ENCODE peak calls at places on chromosomes 11 and 22, in four cellular contexts. One of them, this sample, is unnamed.

GRCh38 chr22:41762980-41763779 is 37.3 kb upstream of the CCDC134 start:
- DNase-seq in WERI-Rb-1: peak
- DNase-seq in endothelial cell: peak
- DNase-seq in PC-9: peak
- DNase-seq in this sample: no peak

GRCh38 chr22:41963453-41964105 is 5.7 kb upstream of the SEPTIN3 start:
- DNase-seq in PC-9: no peak
- DNase-seq in WERI-Rb-1: peak
- DNase-seq in endothelial cell: no peak
- DNase-seq in this sample: no peak

GRCh38 chr22:23182289-23183106 is 2.2 kb downstream of the BCR start:
- DNase-seq in WERI-Rb-1: no peak
- DNase-seq in endothelial cell: no peak
- DNase-seq in PC-9: peak
- DNase-seq in this sample: peak

GRCh38 chr22:31346733-31347250 is 646 bp upstream of the PATZ1 start:
- DNase-seq in WERI-Rb-1: peak
- DNase-seq in PC-9: peak
- DNase-seq in endothelial cell: peak
- DNase-seq in this sample: no peak

GRCh38 chr11:36000616-36001190 is 56.8 kb downstream of the LDLRAD3 start:
- DNase-seq in PC-9: peak
- DNase-seq in WERI-Rb-1: no peak
- DNase-seq in endothelial cell: no peak
- DNase-seq in this sample: no peak

GRCh38 chr11:120013325-120014250 is 124.3 kb downstream of the TRIM29 start:
- DNase-seq in WERI-Rb-1: peak
- DNase-seq in PC-9: peak
- DNase-seq in endothelial cell: peak
- DNase-seq in this sample: peak

GRCh38 chr11:117657801-117658200 is 139.2 kb downstream of the DSCAML1 start:
- DNase-seq in WERI-Rb-1: no peak
- DNase-seq in endothelial cell: no peak
- DNase-seq in PC-9: no peak
- DNase-seq in this sample: no peak

GRCh38 chr11:45097721-45098493 is 48.5 kb upstream of the PRDM11 start:
- DNase-seq in WERI-Rb-1: peak
- DNase-seq in endothelial cell: peak
- DNase-seq in PC-9: no peak
- DNase-seq in this sample: peak

GRCh38 chr22:41831383-41831782 is 1.5 kb upstream of the SREBF2 start:
- DNase-seq in WERI-Rb-1: no peak
- DNase-seq in endothelial cell: no peak
- DNase-seq in PC-9: no peak
- DNase-seq in this sample: no peak

GRCh38 chr11:65355776-65356393 is 1.3 kb downstream of the TIGD3 start:
- DNase-seq in endothelial cell: peak
- DNase-seq in PC-9: no peak
- DNase-seq in WERI-Rb-1: no peak
- DNase-seq in this sample: no peak

GRCh38 chr11:119316729-119317591 is at the start of gene MCAM:
- DNase-seq in endothelial cell: peak
- DNase-seq in PC-9: peak
- DNase-seq in WERI-Rb-1: peak
- DNase-seq in this sample: no peak

GRCh38 chr11:76714493-76714892 is 43.9 kb upstream of the LRRC32 start:
- DNase-seq in endothelial cell: no peak
- DNase-seq in WERI-Rb-1: no peak
- DNase-seq in PC-9: no peak
- DNase-seq in this sample: no peak
- TF ChIP-seq CTCF in endothelial cell: no peak
- TF ChIP-seq CTCF in WERI-Rb-1: peak
- TF ChIP-seq CTCF in PC-9: no peak
- TF ChIP-seq CTCF in this sample: no peak

GRCh38 chr11:81707881-81708280 is 1025.8 kb downstream of the FAM181B start:
- DNase-seq in PC-9: no peak
- DNase-seq in endothelial cell: no peak
- DNase-seq in WERI-Rb-1: no peak
- DNase-seq in this sample: no peak
- TF ChIP-seq CTCF in PC-9: peak
- TF ChIP-seq CTCF in endothelial cell: peak
- TF ChIP-seq CTCF in WERI-Rb-1: peak
- TF ChIP-seq CTCF in this sample: peak

DNA sequence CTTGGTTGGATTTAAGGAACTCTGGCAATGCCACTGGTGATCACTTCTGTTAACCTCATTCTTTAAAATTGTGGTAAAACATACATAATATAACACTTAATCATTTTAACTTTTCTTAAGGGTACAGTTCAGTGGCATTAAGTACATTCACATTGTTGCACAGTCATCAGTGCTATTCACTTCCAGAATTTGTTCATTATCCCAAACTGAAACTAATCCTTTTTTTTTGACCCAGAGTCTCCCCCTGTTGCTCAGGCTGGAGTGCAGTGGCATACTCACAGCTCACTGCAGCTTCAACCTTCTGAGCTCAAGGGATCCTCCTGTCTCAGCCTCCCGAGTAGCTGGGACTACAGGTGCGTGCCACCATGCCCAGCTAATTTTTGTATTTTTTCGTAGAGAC is 10.6 kb downstream of the ELF5 start:
- DNase-seq in WERI-Rb-1: no peak
- DNase-seq in endothelial cell: no peak
- DNase-seq in PC-9: no peak
- DNase-seq in this sample: no peak
- TF ChIP-seq CTCF in WERI-Rb-1: no peak
- TF ChIP-seq CTCF in endothelial cell: no peak
- TF ChIP-seq CTCF in PC-9: no peak
- TF ChIP-seq CTCF in this sample: no peak

DNA sequence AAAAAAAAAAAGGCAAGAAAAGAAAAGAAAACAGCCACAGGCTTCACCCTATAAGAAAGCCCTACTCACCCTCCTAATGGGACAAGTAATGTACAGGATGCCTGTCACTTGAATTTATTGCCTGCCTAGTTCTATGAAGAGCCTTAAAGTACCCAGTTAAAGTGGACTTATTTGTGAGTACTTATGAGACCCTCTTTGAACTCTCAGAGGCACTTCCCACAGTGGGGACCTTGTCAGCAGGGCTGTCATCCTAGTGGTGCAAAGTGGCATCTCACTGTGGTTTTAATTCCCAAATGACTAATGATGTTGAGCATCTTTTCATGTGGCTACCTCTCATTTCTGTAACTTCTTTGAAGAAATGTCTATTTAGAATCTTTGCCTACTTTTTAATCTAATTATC is 41.8 kb upstream of the BARX2 start:
- DNase-seq in endothelial cell: no peak
- DNase-seq in WERI-Rb-1: no peak
- DNase-seq in PC-9: no peak
- DNase-seq in this sample: no peak
- TF ChIP-seq CTCF in endothelial cell: peak
- TF ChIP-seq CTCF in WERI-Rb-1: no peak
- TF ChIP-seq CTCF in PC-9: peak
- TF ChIP-seq CTCF in this sample: no peak

GRCh38 chr11:87740968-87741367 is 434.3 kb downstream of the RAB38 start:
- DNase-seq in endothelial cell: no peak
- DNase-seq in WERI-Rb-1: no peak
- DNase-seq in PC-9: no peak
- DNase-seq in this sample: no peak

GRCh38 chr11:87739766-87740165 is 435.5 kb downstream of the RAB38 start:
- DNase-seq in endothelial cell: no peak
- DNase-seq in PC-9: no peak
- DNase-seq in WERI-Rb-1: no peak
- DNase-seq in this sample: no peak

GRCh38 chr11:87740513-87740912 is 434.7 kb downstream of the RAB38 start:
- DNase-seq in WERI-Rb-1: no peak
- DNase-seq in endothelial cell: no peak
- DNase-seq in PC-9: no peak
- DNase-seq in this sample: no peak

GRCh38 chr11:87743002-87743401 is 432.2 kb downstream of the RAB38 start:
- DNase-seq in PC-9: no peak
- DNase-seq in endothelial cell: no peak
- DNase-seq in WERI-Rb-1: peak
- DNase-seq in this sample: no peak
- TF ChIP-seq CTCF in PC-9: no peak
- TF ChIP-seq CTCF in endothelial cell: peak
- TF ChIP-seq CTCF in WERI-Rb-1: peak
- TF ChIP-seq CTCF in this sample: no peak

GRCh38 chr11:3826721-3827120 is 14.0 kb downstream of the RHOG start:
- DNase-seq in endothelial cell: no peak
- DNase-seq in WERI-Rb-1: no peak
- DNase-seq in PC-9: no peak
- DNase-seq in this sample: no peak

GRCh38 chr11:3823303-3823702 is 14.9 kb downstream of the PGAP2 start:
- DNase-seq in WERI-Rb-1: no peak
- DNase-seq in PC-9: no peak
- DNase-seq in endothelial cell: no peak
- DNase-seq in this sample: no peak

GRCh38 chr11:3825473-3826154 is 15.1 kb downstream of the RHOG start:
- DNase-seq in WERI-Rb-1: no peak
- DNase-seq in endothelial cell: no peak
- DNase-seq in PC-9: no peak
- DNase-seq in this sample: no peak

GRCh38 chr11:3823762-3824506 is 15.6 kb downstream of the PGAP2 start:
- DNase-seq in endothelial cell: no peak
- DNase-seq in WERI-Rb-1: no peak
- DNase-seq in PC-9: no peak
- DNase-seq in this sample: no peak

DNA sequence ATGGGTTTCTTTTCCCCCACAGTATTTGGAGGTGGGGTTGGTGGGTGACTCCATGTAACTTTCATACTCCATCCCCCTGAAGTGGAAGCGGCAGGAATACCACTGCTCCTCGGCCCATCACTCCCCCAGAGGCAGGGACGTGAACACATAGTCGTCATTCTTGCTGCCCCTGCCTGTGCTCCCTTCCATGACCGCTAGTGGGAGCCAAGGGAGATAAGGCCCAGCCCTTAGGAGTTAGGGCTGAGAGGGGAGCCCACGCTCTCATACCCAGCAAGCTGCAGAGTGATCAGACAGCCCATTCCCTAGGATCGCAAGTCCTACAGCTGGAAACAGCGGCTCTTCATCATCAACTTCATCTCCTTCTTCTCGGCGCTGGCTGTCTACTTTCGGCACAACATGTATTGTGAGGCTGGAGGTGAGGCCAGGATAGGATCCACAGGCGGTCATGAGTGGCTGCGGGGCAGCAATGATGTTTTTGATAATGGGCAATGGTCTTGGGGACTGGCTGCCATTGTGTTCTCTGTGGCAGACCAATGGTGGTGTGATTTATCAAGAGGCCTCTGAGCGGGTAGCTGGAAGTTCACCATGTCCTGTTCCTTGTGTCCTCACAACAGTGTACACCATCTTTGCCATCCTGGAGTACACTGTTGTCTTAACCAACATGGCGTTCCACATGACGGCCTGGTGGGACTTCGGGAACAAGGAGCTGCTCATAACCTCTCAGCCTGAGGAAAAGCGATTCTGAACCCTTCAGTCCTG is 15.9 kb downstream of the RHOG start:
- DNase-seq in PC-9: peak
- DNase-seq in WERI-Rb-1: peak
- DNase-seq in endothelial cell: peak
- DNase-seq in this sample: no peak
- TF ChIP-seq CTCF in PC-9: peak
- TF ChIP-seq CTCF in WERI-Rb-1: peak
- TF ChIP-seq CTCF in endothelial cell: peak
- TF ChIP-seq CTCF in this sample: peak

DNA sequence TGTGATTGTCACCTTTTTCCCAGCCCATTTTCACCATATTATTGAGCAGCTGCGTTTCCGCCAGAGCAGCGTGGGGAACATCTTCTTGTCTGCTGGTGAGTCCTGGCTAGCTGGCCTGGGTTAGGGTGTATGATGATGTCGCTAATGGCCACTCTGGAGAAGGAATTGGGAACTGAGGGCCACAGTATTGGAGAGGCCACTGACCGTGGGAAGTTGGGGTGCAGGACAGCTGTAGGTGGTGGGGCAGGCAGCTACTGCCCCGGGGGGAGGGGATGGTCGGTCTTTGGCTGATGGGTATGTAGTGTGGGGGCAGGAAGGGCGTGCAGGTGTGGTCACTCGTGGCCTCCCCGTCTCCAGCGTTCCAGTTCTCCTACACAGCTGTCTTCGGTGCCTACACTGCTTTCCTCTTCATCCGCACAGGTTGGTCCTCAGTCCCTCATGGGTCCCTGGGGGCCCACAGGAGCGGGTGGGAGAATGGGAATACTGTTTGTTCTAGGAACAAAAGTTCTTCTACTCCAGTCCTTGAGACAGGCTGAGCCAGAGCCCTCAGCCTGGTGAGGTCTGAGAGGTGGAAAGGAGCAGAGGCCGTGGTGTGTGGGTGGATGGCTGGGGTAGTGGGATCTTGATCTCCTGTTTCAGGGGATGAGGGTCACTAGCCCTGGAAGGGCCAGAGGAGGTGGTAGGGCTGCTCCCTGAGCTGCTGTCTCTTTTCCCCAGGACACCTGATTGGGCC is 2.1 kb downstream of the RCE1 start:
- DNase-seq in PC-9: no peak
- DNase-seq in endothelial cell: no peak
- DNase-seq in WERI-Rb-1: no peak
- DNase-seq in this sample: no peak
- TF ChIP-seq CTCF in PC-9: no peak
- TF ChIP-seq CTCF in endothelial cell: no peak
- TF ChIP-seq CTCF in WERI-Rb-1: no peak
- TF ChIP-seq CTCF in this sample: no peak

DNA sequence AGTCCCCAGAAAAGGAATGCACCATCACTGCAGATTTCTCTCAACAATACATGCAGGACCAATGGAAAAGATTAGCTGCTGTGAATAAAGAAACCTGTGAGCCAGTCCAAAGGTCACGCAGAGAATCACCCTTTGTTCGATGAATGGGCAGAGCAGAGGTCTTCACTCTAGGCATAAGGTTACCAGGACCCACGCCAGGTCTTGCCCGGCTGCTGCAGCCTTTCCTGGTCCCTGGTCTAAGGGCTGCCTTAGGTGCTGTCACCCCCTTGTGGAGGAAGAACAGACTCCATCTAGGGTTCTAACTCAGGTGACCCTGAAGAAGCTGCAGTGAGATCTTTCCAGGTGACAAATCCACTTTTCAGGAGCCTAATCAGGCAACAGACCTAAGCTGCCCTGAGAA is 29.0 kb upstream of the NAP1L4 start:
- DNase-seq in WERI-Rb-1: peak
- DNase-seq in PC-9: peak
- DNase-seq in endothelial cell: peak
- DNase-seq in this sample: no peak
- TF ChIP-seq CTCF in WERI-Rb-1: peak
- TF ChIP-seq CTCF in PC-9: peak
- TF ChIP-seq CTCF in endothelial cell: peak
- TF ChIP-seq CTCF in this sample: peak